ENCODE peak calls at places on chromosome 18, in eight cellular contexts. D is neural crest cell; P is HEK293T; U is activated naive CD4-positive, alpha-beta T cell; Y is Ammon's horn; H is iPS-NIHi11; C is CD4-positive, alpha-beta T cell; E is germinal center. L is an unnamed sample.

GRCh38 chr18:32317651-32318050 is 127.8 kb downstream of the MEP1B start:
- DNase-seq in C (no peak), Y (no peak), D (no peak), U (no peak), E (no peak), H (no peak), P (no peak), L (peak; percentile 61)

GRCh38 chr18:67468038-67468437 is 48.5 kb downstream of the DSEL start:
- DNase-seq in D (no peak), E (no peak), H (no peak), Y (no peak), U (no peak), C (no peak), P (no peak), L (no peak)

GRCh38 chr18:46859855-46860254 is 57.5 kb downstream of the PIAS2 start:
- DNase-seq in D (no peak), H (no peak), Y (no peak), U (no peak), E (no peak), P (no peak), C (no peak), L (peak; percentile 11)

GRCh38 chr18:32582455-32582854 is 111.8 kb upstream of the GAREM1 start:
- DNase-seq in U (no peak), P (no peak), E (no peak), H (no peak), C (no peak), D (no peak), Y (no peak), L (no peak)

GRCh38 chr18:9849407-9849961 is 36.3 kb upstream of the TXNDC2 start:
- DNase-seq in P (no peak), D (no peak), E (no peak), C (no peak), Y (peak; percentile 46), H (peak; percentile 28), U (no peak), L (no peak)

GRCh38 chr18:62324917-62325805 is at the start of gene TNFRSF11A:
- DNase-seq in H (peak; percentile 92), D (no peak), Y (no peak), P (peak; percentile 76), C (peak; percentile 30), E (peak; percentile 85), U (peak; percentile 6), L (peak; percentile 33)

GRCh38 chr18:58886864-58887612 is 22.4 kb downstream of the ZNF532 start:
- DNase-seq in H (no peak), C (no peak), P (no peak), Y (no peak), U (no peak), E (no peak), D (no peak), L (peak; percentile 48)

GRCh38 chr18:394276-394996 is 106.1 kb downstream of the COLEC12 start:
- DNase-seq in H (no peak), E (no peak), Y (no peak), D (no peak), C (no peak), U (no peak), P (no peak), L (peak; percentile 18)

GRCh38 chr18:28716321-28716720 is 539.4 kb upstream of the CDH2 start:
- DNase-seq in H (no peak), U (no peak), C (no peak), E (no peak), Y (no peak), D (no peak), P (no peak), L (peak; percentile 23)

GRCh38 chr18:43596106-43596712 is 318.9 kb upstream of the SYT4 start:
- DNase-seq in H (peak; percentile 24), P (peak; percentile 10), D (no peak), Y (peak; percentile 46), C (no peak), U (no peak), E (no peak), L (peak; percentile 63)

GRCh38 chr18:70672581-70672980 is 383.7 kb downstream of the SOCS6 start:
- DNase-seq in D (no peak), C (peak; percentile 56), U (no peak), P (no peak), Y (no peak), E (no peak), H (no peak), L (no peak)

GRCh38 chr18:76491436-76491800 is 3.6 kb downstream of the ZNF516 start:
- DNase-seq in Y (peak; percentile 59), U (peak; percentile 37), E (peak; percentile 79), P (peak; percentile 49), H (peak; percentile 86), C (peak; percentile 76), D (no peak), L (peak; percentile 80)

GRCh38 chr18:25005602-25006375 is 346.2 kb downstream of the ZNF521 start:
- DNase-seq in D (no peak), H (no peak), Y (no peak), E (no peak), U (no peak), P (no peak), C (no peak), L (peak; percentile 90)

GRCh38 chr18:61893971-61894750 is 1.4 kb upstream of the RNF152 start:
- DNase-seq in H (peak; percentile 90), E (peak; percentile 79), Y (peak; percentile 81), U (peak; percentile 15), D (peak; percentile 56), C (peak; percentile 55), P (peak; percentile 75), L (peak; percentile 90)

GRCh38 chr18:26470011-26470637 is 78.2 kb downstream of the KCTD1 start:
- DNase-seq in H (no peak), E (peak; percentile 63), C (no peak), D (no peak), U (no peak), Y (no peak), P (no peak), L (no peak)

GRCh38 chr18:59744271-59744721 is 47.1 kb upstream of the CCBE1 start:
- DNase-seq in E (no peak), H (no peak), Y (no peak), C (no peak), D (no peak), U (no peak), P (no peak), L (peak; percentile 82)

GRCh38 chr18:77132369-77133050 is at the start of gene MBP:
- DNase-seq in C (peak; percentile 57), E (peak; percentile 71), P (peak; percentile 12), U (peak; percentile 33), H (peak; percentile 90), D (peak; percentile 28), Y (no peak), L (peak; percentile 27)

GRCh38 chr18:48920408-48921038 is 30.2 kb downstream of the SMAD7 start:
- DNase-seq in D (no peak), H (no peak), C (no peak), P (no peak), U (no peak), E (no peak), Y (peak; percentile 65), L (no peak)

GRCh38 chr18:36095936-36096519 is 28.7 kb upstream of the RPRD1A start:
- DNase-seq in U (no peak), P (peak; percentile 49), D (no peak), Y (peak; percentile 49), C (no peak), H (peak; percentile 24), E (peak; percentile 40), L (peak; percentile 85)

GRCh38 chr18:58978916-58979315 is 114.2 kb downstream of the ZNF532 start:
- DNase-seq in Y (no peak), E (no peak), C (no peak), H (no peak), D (no peak), U (no peak), P (no peak), L (no peak)

GRCh38 chr18:76874643-76875389 is 52.5 kb downstream of the ZNF236 start:
- DNase-seq in P (no peak), U (no peak), E (no peak), H (no peak), D (no peak), C (no peak), Y (no peak), L (no peak)

GRCh38 chr18:44599409-44599808 is 81.3 kb upstream of the SETBP1 start:
- DNase-seq in P (no peak), H (no peak), E (no peak), C (no peak), U (no peak), D (no peak), Y (peak; percentile 84), L (no peak)

GRCh38 chr18:49170925-49171509 is 220.3 kb upstream of the SMAD7 start:
- DNase-seq in H (no peak), Y (peak; percentile 32), C (no peak), D (no peak), U (no peak), P (no peak), E (no peak), L (no peak)

GRCh38 chr18:10167759-10168158 is 253.9 kb downstream of the VAPA start:
- DNase-seq in C (no peak), D (no peak), E (no peak), P (no peak), H (no peak), U (no peak), Y (no peak), L (no peak)

GRCh38 chr18:44098551-44099098 is 582.1 kb upstream of the SETBP1 start:
- DNase-seq in H (peak; percentile 62), U (no peak), Y (no peak), P (peak; percentile 6), D (no peak), C (no peak), E (peak; percentile 3), L (peak; percentile 45)

GRCh38 chr18:32271649-32272324 is 81.9 kb downstream of the MEP1B start:
- DNase-seq in E (peak; percentile 33), U (no peak), C (no peak), P (peak; percentile 81), D (peak; percentile 22), Y (peak; percentile 62), H (peak; percentile 77), L (peak; percentile 76)